ENCODE peak calls at places on chromosome 16, in four cellular contexts. A, L, J and M are unnamed samples.

GRCh38 chr16:85842435-85842834 is 42.9 kb downstream of the COX4I1 start:
- DNase-seq in A (no peak), L (no peak), J (no peak), M (no peak)

GRCh38 chr16:78866556-78866955 is 734.0 kb downstream of the MAF start:
- DNase-seq in A (no peak), L (no peak), J (no peak), M (no peak)

GRCh38 chr16:50227665-50228064 is 38.7 kb upstream of the ADCY7 start:
- DNase-seq in A (no peak), L (no peak), J (no peak), M (no peak)

GRCh38 chr16:78256686-78257375 is 157.4 kb downstream of the WWOX start:
- DNase-seq in A (no peak), L (no peak), J (no peak), M (no peak)

GRCh38 chr16:81531415-81531814 is 86.8 kb downstream of the CMIP start:
- DNase-seq in A (no peak), L (no peak), J (no peak), M (no peak)

GRCh38 chr16:79995315-79995714 is 394.8 kb upstream of the MAF start:
- DNase-seq in A (no peak), L (no peak), J (no peak), M (no peak)

GRCh38 chr16:57045694-57046381 is 46.5 kb upstream of the CPNE2 start:
- DNase-seq in A (peak), L (peak), J (no peak), M (peak)

GRCh38 chr16:84720180-84720579 is 20.4 kb downstream of the USP10 start:
- DNase-seq in A (no peak), L (peak), J (no peak), M (no peak)

GRCh38 chr16:4376126-4376819 is 4.6 kb downstream of the VASN start:
- DNase-seq in A (no peak), L (peak), J (no peak), M (peak)

GRCh38 chr16:58124601-58124915 is 4.6 kb downstream of the CFAP20 start:
- DNase-seq in A (no peak), L (no peak), J (no peak), M (no peak)

GRCh38 chr16:8096211-8096610 is 494.1 kb downstream of the TMEM114 start:
- DNase-seq in A (no peak), L (no peak), J (no peak), M (no peak)

GRCh38 chr16:528111-529011 is 849 bp downstream of the CAPN15 start:
- DNase-seq in A (peak), L (peak), J (no peak), M (peak)

GRCh38 chr16:48165961-48166578 is 10.3 kb upstream of the ABCC12 start:
- DNase-seq in A (no peak), L (no peak), J (no peak), M (no peak)

DNA sequence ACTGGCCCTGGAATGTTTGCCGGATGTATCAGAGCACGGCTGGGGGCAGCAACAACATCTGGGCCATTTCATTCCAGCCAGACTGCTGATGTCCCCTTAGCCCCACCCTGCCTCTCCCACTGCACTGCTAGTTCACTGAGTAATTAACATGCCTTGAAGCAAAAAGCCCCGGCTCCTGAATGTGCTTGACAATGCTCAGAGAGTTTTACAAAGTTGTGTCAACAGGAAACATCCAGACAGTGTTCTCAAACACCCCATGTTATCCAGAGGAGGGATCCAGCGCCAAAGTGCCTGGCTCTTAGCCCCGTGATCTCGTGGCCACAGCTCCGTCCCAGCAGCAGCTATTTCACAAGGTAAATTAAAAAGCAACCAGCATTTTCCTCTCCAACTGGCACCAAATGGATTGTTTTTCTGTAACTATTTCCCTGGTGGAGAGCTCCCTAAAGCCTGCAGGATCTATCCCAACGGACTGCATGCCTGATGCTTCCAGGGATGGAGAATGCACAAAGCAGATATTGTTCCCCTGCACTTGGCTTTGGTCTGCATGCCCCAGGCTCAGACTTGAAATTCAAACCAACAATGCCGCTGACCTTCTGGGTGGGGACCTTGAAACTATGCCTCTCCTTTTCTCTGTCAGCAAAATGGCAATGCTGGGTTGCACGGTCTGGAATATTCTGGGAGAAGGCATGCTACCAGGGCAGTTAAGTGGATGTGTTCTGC is 115.6 kb upstream of the CDH5 start:
- DNase-seq in A (no peak), L (peak), J (no peak), M (no peak)
- TF ChIP-seq TEAD4 in A (no peak), L (no peak), J (no peak), M (no peak)

GRCh38 chr16:88593910-88594309 is 23.7 kb downstream of the ZC3H18 start:
- DNase-seq in A (no peak), L (no peak), J (no peak), M (no peak)

GRCh38 chr16:88593064-88593463 is 22.9 kb downstream of the ZC3H18 start:
- DNase-seq in A (no peak), L (no peak), J (no peak), M (no peak)

GRCh38 chr16:88589441-88589840 is 19.2 kb downstream of the ZC3H18 start:
- DNase-seq in A (no peak), L (no peak), J (no peak), M (no peak)

GRCh38 chr16:88593489-88593888 is 23.3 kb downstream of the ZC3H18 start:
- DNase-seq in A (no peak), L (no peak), J (no peak), M (no peak)

GRCh38 chr16:88591577-88592021 is 21.4 kb downstream of the ZC3H18 start:
- DNase-seq in A (no peak), L (no peak), J (no peak), M (no peak)
- TF ChIP-seq TEAD4 in A (no peak), L (no peak), J (no peak), M (no peak)

DNA sequence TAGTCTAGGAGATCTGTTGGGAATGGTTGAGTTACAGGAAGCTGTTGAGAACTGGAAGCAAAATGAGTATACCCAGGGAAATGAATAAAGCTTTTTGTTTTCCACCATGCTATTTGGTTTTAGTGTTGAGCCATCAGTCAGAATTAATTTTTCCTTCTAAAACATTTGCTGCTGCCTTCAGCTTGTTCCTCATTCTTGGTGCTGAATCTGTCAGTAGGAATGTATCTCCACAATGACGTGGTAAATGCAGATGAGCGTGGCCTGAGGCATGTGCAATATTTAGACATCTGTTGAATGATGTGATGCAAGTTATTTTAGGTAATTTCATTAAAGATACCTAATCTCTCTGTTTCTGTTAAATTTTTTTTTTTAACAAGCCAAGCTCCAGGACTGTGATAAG is 10.9 kb downstream of the HAPSTR1 start:
- DNase-seq in A (no peak), L (no peak), J (no peak), M (no peak)
- TF ChIP-seq TEAD4 in A (no peak), L (peak), J (no peak), M (no peak)

GRCh38 chr16:3013998-3014690 is 1.4 kb downstream of the CLDN9 start:
- DNase-seq in A (no peak), L (no peak), J (no peak), M (no peak)

GRCh38 chr16:3013491-3013951 is 798 bp downstream of the CLDN9 start:
- DNase-seq in A (no peak), L (no peak), J (no peak), M (no peak)

GRCh38 chr16:3010510-3010909 is 2.2 kb upstream of the CLDN9 start:
- DNase-seq in A (no peak), L (no peak), J (no peak), M (no peak)

GRCh38 chr16:3012828-3013420 is at the start of gene CLDN9:
- DNase-seq in A (no peak), L (no peak), J (no peak), M (peak)

DNA sequence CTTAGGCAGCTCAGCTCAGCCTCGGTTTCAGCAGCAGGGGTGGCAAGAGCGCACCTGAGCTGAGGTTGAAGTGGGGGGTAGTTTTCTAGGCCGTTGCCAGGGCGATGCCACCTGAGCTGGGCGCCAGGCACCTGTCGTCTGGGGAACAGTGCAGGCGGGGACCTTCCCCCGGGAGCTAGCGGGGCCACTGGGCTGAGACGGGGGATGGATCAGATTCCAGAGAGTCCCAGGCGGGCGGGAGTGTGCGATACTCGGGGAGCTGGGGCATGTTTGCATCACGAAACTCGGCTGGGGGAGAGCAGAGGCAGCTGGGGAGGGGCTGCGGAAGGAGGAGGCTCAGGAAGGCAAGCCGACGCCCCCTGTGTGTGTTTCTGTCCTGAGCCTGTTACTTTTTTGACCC is 477 bp upstream of the CLDN9 start:
- DNase-seq in A (no peak), L (no peak), J (no peak), M (peak)
- TF ChIP-seq TEAD4 in A (no peak), L (no peak), J (no peak), M (no peak)

DNA sequence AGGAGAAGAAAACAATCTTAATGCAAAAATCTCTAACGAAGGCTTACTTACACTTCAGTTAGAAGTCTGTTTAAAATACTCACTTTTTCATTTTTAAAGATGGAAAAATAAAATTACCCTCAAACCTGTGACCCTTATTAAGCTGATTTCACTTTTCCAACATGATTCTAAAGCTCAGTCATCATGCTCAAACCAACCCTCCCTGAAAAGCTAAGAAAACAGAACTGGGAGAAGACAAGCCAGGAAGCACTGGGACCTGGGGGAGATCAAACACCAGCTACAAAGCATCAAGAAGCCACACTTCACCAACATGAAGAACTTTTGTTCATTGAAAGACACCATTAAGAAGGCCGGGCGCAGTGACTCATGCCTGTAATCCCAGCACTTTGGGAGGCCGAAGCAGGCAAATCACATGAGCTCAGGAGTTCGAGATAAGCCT is 88.8 kb downstream of the LITAF start:
- DNase-seq in A (no peak), L (no peak), J (no peak), M (no peak)
- TF ChIP-seq TEAD4 in A (no peak), L (no peak), J (no peak), M (no peak)

GRCh38 chr16:14098081-14098480 is 27.0 kb downstream of the MRTFB start:
- DNase-seq in A (no peak), L (no peak), J (no peak), M (no peak)
- TF ChIP-seq TEAD4 in A (no peak), L (no peak), J (no peak), M (no peak)

GRCh38 chr16:87041732-87042131 is 275.5 kb downstream of the C16orf95 start:
- DNase-seq in A (no peak), L (no peak), J (no peak), M (no peak)

GRCh38 chr16:87044829-87045228 is 272.4 kb downstream of the C16orf95 start:
- DNase-seq in A (no peak), L (no peak), J (no peak), M (no peak)

GRCh38 chr16:87044031-87044380 is 273.2 kb downstream of the C16orf95 start:
- DNase-seq in A (no peak), L (no peak), J (no peak), M (no peak)

GRCh38 chr16:87042551-87043272 is 274.5 kb downstream of the C16orf95 start:
- DNase-seq in A (no peak), L (no peak), J (no peak), M (no peak)

DNA sequence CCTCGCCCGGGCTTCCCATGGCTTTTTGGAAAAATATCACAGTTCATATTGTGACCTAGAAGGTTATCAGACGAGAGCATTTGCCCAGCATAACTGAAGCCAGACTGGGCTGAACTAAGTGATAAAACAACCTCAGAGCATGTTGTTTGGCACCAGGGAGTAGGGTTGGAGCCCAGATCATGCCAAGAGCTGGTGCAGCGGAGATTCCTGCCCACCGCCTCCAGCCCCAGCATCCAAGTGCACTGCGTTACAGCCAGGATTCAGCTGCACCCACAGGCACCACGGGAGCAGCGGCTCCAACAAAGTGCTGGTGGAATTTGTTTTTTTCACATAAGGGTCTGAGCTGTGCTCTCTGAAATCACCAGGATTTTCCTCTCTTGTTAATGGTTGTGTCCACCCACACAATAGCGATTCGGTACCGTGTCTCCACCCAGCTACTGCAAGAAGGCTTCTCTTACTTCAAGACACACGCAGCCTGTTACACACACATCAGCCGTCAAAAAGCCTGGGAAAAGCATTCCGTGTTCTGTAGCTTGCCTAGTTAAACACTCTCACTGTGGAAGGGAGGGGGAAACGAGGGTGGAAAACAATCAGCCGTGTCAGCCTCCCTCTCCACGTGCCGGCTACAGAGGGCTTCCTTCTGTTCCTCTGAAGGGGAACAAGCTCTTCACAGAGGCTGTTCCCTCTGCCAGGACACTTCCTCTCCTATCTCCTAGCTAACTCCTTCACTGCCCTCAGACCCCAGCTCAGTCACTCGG is 273.7 kb downstream of the C16orf95 start:
- DNase-seq in A (no peak), L (no peak), J (no peak), M (no peak)
- TF ChIP-seq TEAD4 in A (no peak), L (no peak), J (no peak), M (no peak)

DNA sequence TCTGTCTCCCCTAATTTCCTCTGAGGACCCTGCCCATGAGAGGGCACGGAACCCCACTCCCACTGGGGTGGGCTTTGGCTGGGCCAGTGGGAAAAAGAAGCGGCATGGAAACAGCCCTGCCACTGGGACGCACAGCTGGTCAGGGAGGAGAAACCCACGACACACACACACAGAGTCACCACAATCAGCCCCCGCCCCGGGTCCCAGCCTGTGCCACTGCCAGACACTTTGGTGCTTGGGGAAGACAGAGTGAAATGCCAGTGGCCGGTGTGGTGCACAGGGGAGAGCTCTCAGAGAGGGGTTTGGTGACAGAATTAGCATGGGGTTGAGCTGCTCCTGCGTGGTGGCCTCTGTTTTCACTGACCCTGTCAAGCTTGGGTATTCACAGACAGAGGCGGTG is 30.7 kb upstream of the RNPS1 start:
- DNase-seq in A (no peak), L (no peak), J (no peak), M (no peak)
- TF ChIP-seq TEAD4 in A (no peak), L (no peak), J (no peak), M (no peak)